ENCODE peak calls at places on chromosomes 11 and 22, in four cellular contexts. U is DND-41, S is neuronal stem cell, F is neural progenitor cell. N is an unnamed sample.

GRCh38 chr11:75246006-75246672 is 5.6 kb downstream of the TPBGL start:
- DNase-seq in U (no peak), S (no peak), F (no peak), N (peak; percentile 60)

GRCh38 chr11:105732611-105733010 is 122.7 kb downstream of the GRIA4 start:
- DNase-seq in U (no peak), F (no peak), S (no peak), N (no peak)

GRCh38 chr11:12746593-12747097 is 72.4 kb downstream of the TEAD1 start:
- DNase-seq in F (peak; percentile 93), U (peak; percentile 68), S (peak; percentile 75), N (peak; percentile 91)

GRCh38 chr11:46541593-46542371 is 52.0 kb downstream of the AMBRA1 start:
- DNase-seq in S (no peak), U (no peak), F (no peak), N (no peak)

GRCh38 chr11:116821050-116821918 is 1.8 kb downstream of the APOA4 start:
- DNase-seq in S (no peak), U (no peak), F (no peak), N (no peak)

GRCh38 chr11:8765294-8765693 is 82.7 kb downstream of the RPL27A start:
- DNase-seq in F (no peak), U (no peak), S (no peak), N (no peak)

GRCh38 chr11:103548838-103549237 is 439.6 kb downstream of the DYNC2H1 start:
- DNase-seq in U (no peak), F (no peak), S (no peak), N (no peak)

GRCh38 chr11:19800162-19800561 is 87.5 kb downstream of the NAV2 start:
- DNase-seq in U (no peak), F (no peak), S (no peak), N (no peak)

GRCh38 chr11:34594603-34595002 is 26.3 kb upstream of the EHF start:
- DNase-seq in F (no peak), S (no peak), U (no peak), N (no peak)

GRCh38 chr22:43734370-43735005 is 77.6 kb downstream of the EFCAB6 start:
- DNase-seq in S (no peak), F (no peak), U (no peak), N (no peak)

GRCh38 chr11:121544956-121545355 is 92.2 kb upstream of the SORL1-AS1 start:
- DNase-seq in S (no peak), F (no peak), U (peak; percentile 63), N (no peak)

GRCh38 chr11:110177057-110177397 is 83.8 kb downstream of the ZC3H12C start:
- DNase-seq in U (no peak), F (no peak), S (no peak), N (no peak)

GRCh38 chr11:17543041-17543440 is 1.2 kb downstream of the USH1C start:
- DNase-seq in S (no peak), U (no peak), F (no peak), N (no peak)

GRCh38 chr11:126039485-126040271 is 23.0 kb downstream of the CDON start:
- DNase-seq in U (no peak), F (no peak), S (no peak), N (no peak)

GRCh38 chr11:128487978-128488377 is 99.4 kb downstream of the ETS1 start:
- DNase-seq in U (no peak), F (no peak), S (no peak), N (no peak)

GRCh38 chr11:11263238-11264030 is 89.6 kb downstream of the CSNK2A3 start:
- DNase-seq in S (no peak), F (no peak), U (no peak), N (no peak)

GRCh38 chr11:3674189-3674588 is 3.0 kb upstream of the CHRNA10 start:
- DNase-seq in S (no peak), U (no peak), F (peak; percentile 10), N (no peak)

GRCh38 chr11:10205928-10206327 is 88.1 kb downstream of the SBF2 start:
- DNase-seq in S (no peak), U (no peak), F (peak; percentile 23), N (no peak)

GRCh38 chr11:19905280-19905853 is 192.7 kb downstream of the NAV2 start:
- DNase-seq in F (peak; percentile 55), U (no peak), S (peak; percentile 33), N (no peak)

GRCh38 chr22:47351836-47352579 is 589.6 kb downstream of the TBC1D22A start:
- DNase-seq in F (no peak), S (no peak), U (no peak), N (no peak)

GRCh38 chr22:26364066-26365015 is 64.7 kb upstream of the ASPHD2 start:
- DNase-seq in S (peak; percentile 81), U (peak; percentile 68), F (peak; percentile 95), N (no peak)

GRCh38 chr11:2742201-2742600 is 42.4 kb upstream of the KCNQ1OT1 start:
- DNase-seq in F (no peak), S (no peak), U (no peak), N (peak; percentile 57)

GRCh38 chr22:36377022-36377631 is 10.6 kb downstream of the MYH9 start:
- DNase-seq in U (peak; percentile 30), F (no peak), S (no peak), N (no peak)

GRCh38 chr11:56234155-56234554 is at the start of gene OR5T2:
- DNase-seq in F (no peak), U (no peak), S (no peak), N (no peak)

GRCh38 chr11:110026823-110027626 is 66.2 kb upstream of the ZC3H12C start:
- DNase-seq in U (no peak), F (no peak), S (no peak), N (no peak)

GRCh38 chr11:57475191-57475590 is 14.9 kb downstream of the RTN4RL2 start:
- DNase-seq in F (no peak), U (no peak), S (no peak), N (no peak)

GRCh38 chr11:57473208-57473930 is 13.0 kb downstream of the RTN4RL2 start:
- DNase-seq in F (no peak), U (no peak), S (no peak), N (no peak)

GRCh38 chr11:57475671-57476222 is 15.4 kb downstream of the RTN4RL2 start:
- DNase-seq in S (no peak), U (no peak), F (no peak), N (no peak)

GRCh38 chr11:57474017-57474750 is 13.9 kb downstream of the RTN4RL2 start:
- DNase-seq in U (peak; percentile 54), F (no peak), S (no peak), N (no peak)

GRCh38 chr11:57474751-57475115 is 14.4 kb downstream of the RTN4RL2 start:
- DNase-seq in F (no peak), U (no peak), S (no peak), N (no peak)
- H3K4me1 ChIP-seq in F (peaks cover 14% of the 10 kb centered on the region), U (no peaks in the 10 kb centered on the region), S (peaks cover 27% of the 10 kb centered on the region), N (peaks cover 10% of the 10 kb centered on the region)

GRCh38 chr22:45844009-45844408 is 133.0 kb downstream of the WNT7B start:
- DNase-seq in F (peak; percentile 61), U (no peak), S (no peak), N (no peak)

GRCh38 chr22:45842141-45842831 is 134.7 kb downstream of the WNT7B start:
- DNase-seq in F (no peak), S (no peak), U (no peak), N (no peak)

GRCh38 chr22:45846952-45847351 is 130.0 kb downstream of the WNT7B start:
- DNase-seq in S (no peak), U (no peak), F (peak; percentile 65), N (no peak)

GRCh38 chr22:45844949-45845613 is 131.9 kb downstream of the WNT7B start:
- DNase-seq in S (peak; percentile 45), F (peak; percentile 72), U (no peak), N (no peak)

DNA sequence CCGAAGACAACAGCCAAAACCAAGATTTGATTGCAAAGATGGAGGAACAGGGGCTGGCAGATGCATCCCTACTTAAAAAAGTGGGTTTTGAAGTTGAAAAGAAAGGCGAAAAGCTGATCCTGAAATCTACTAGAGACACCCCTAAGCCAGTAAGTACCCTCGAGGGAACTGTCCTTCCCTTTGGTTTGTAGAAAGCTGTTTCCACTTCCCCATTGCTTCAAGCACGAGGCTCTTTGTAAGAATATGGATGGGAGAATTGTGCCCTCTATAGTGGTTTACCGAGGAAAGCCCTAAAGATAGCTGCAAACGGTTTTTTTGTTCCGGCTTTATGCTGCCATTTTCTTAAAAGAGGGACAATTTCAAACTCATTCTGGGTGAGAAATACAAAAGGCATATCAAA is 133.9 kb downstream of the WNT7B start:
- DNase-seq in F (no peak), U (no peak), S (no peak), N (no peak)
- H3K4me3 ChIP-seq in F (peak overlapping the region; percentile 42), U (no peak overlapping the region), S (no peak overlapping the region), N (no peak overlapping the region)

GRCh38 chr22:41561335-41561734 is 525 bp downstream of the CSDC2 start:
- DNase-seq in S (no peak), U (no peak), F (peak; percentile 40), N (no peak)
- H3K9ac ChIP-seq in S (peak overlapping the region; percentile 65), U (no peak overlapping the region), F (no peak overlapping the region), N (peak overlapping the region; percentile 71)

GRCh38 chr11:28100665-28101064 is 7.3 kb downstream of the KIF18A start:
- DNase-seq in S (no peak), U (no peak), F (no peak), N (no peak)
- H3K4me1 ChIP-seq in S (peaks cover 4% of the 10 kb centered on the region), U (peaks cover 17% of the 10 kb centered on the region), F (peaks cover 24% of the 10 kb centered on the region), N (no peaks in the 10 kb centered on the region)

GRCh38 chr11:45147017-45147728 is 734 bp downstream of the PRDM11 start:
- DNase-seq in F (peak; percentile 97), U (peak; percentile 93), S (peak; percentile 95), N (peak; percentile 98)

GRCh38 chr11:45149483-45150056 is 3.1 kb downstream of the PRDM11 start:
- DNase-seq in F (no peak), S (no peak), U (no peak), N (no peak)

GRCh38 chr11:45146072-45147016 is at the start of gene PRDM11:
- DNase-seq in S (peak; percentile 47), U (peak; percentile 42), F (peak; percentile 77), N (peak; percentile 91)

GRCh38 chr11:45147871-45148270 is 1.4 kb downstream of the PRDM11 start:
- DNase-seq in F (no peak), S (no peak), U (no peak), N (no peak)

DNA sequence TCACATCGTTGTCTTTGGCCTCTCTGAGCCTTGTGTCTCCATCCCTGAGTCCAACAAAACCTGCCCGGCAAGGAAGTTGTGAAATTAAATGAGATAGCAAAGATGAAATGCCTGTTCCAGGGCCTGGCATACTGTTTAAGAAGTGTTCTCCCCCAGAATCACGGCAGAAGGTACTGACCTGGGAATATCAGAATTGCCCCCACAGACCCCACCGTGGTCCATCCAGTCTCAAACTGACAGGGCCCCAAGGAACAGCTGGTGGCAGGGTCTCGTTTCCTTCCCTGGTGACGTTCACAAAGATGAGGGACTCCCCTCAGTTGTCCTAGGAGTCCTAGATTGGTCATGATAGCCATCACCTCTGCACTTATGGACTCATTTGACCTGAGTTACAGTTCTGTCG is 1.8 kb downstream of the PRDM11 start:
- DNase-seq in S (no peak), U (no peak), F (no peak), N (no peak)
- H3K4me3 ChIP-seq in S (no peak overlapping the region), U (peak overlapping the region; percentile 88), F (no peak overlapping the region), N (peak overlapping the region; percentile 67)